ENCODE peak calls at places on chromosomes 11 and 22, in eight cellular contexts. B is NCI-H69; E is dorsolateral prefrontal cortex; M is stimulated activated CD4-positive, alpha-beta T cell treated with anti-CD3 and anti-CD28 coated beads, Interleukin-2, amount 100 ng/mL, for 48 hours; I is sigmoid colon; G is AG04450; D is GM23248; W is A549. K is an unnamed sample.

GRCh38 chr22:41366323-41367014 is 15.3 kb upstream of the TEF start:
- DNase-seq in B (no peak), E (no peak), M (no peak), I (no peak), G (no peak), D (no peak), W (no peak), K (no peak)

GRCh38 chr11:28337701-28338100 is 229.5 kb downstream of the METTL15 start:
- DNase-seq in B (no peak), E (no peak), M (no peak), I (no peak), G (no peak), D (no peak), W (no peak), K (no peak)

GRCh38 chr11:73363147-73363546 is 13.1 kb upstream of the RELT start:
- DNase-seq in B (no peak), E (no peak), M (no peak), I (no peak), G (no peak), D (no peak), W (no peak), K (no peak)

GRCh38 chr11:115083129-115083823 is 404.9 kb downstream of the NXPE2 start:
- DNase-seq in B (peak), E (no peak), M (no peak), I (no peak), G (no peak), D (no peak), W (no peak), K (no peak)

GRCh38 chr11:134535029-134536025 is 123.3 kb upstream of the B3GAT1 start:
- DNase-seq in B (no peak), E (no peak), M (no peak), I (peak), G (no peak), D (no peak), W (no peak), K (no peak)

GRCh38 chr22:46083383-46084350 is 66.7 kb upstream of the PPARA start:
- DNase-seq in B (no peak), E (peak), M (no peak), I (peak), G (no peak), D (peak), W (no peak), K (no peak)

GRCh38 chr11:102134597-102134996 is 24.4 kb downstream of the YAP1 start:
- DNase-seq in B (no peak), E (no peak), M (no peak), I (no peak), G (no peak), D (no peak), W (no peak), K (no peak)

GRCh38 chr22:29302681-29303465 is 3.6 kb upstream of the GAS2L1 start:
- DNase-seq in B (peak), E (no peak), M (no peak), I (no peak), G (no peak), D (no peak), W (no peak), K (no peak)

GRCh38 chr11:7605544-7605943 is 67.8 kb downstream of the CYB5R2 start:
- DNase-seq in B (no peak), E (no peak), M (no peak), I (no peak), G (no peak), D (peak), W (peak), K (no peak)

GRCh38 chr11:114909866-114910265 is 231.5 kb downstream of the NXPE2 start:
- DNase-seq in B (no peak), E (no peak), M (no peak), I (no peak), G (no peak), D (no peak), W (no peak), K (no peak)

GRCh38 chr11:119816660-119817059 is 87.7 kb upstream of the NECTIN1 start:
- DNase-seq in B (no peak), E (no peak), M (no peak), I (no peak), G (no peak), D (no peak), W (no peak), K (no peak)

GRCh38 chr11:76314741-76315090 is 66.2 kb downstream of the THAP12 start:
- DNase-seq in B (no peak), E (no peak), M (no peak), I (no peak), G (no peak), D (peak), W (no peak), K (peak)

GRCh38 chr11:71247551-71248250 is 4.7 kb downstream of the SHANK2 start:
- DNase-seq in B (no peak), E (no peak), M (no peak), I (peak), G (no peak), D (no peak), W (no peak), K (no peak)

GRCh38 chr22:23815781-23816551 is 22.8 kb downstream of the DERL3 start:
- DNase-seq in B (no peak), E (no peak), M (no peak), I (no peak), G (no peak), D (peak), W (no peak), K (no peak)

GRCh38 chr11:111298466-111299110 is at the start of gene POU2AF3:
- DNase-seq in B (no peak), E (no peak), M (no peak), I (peak), G (no peak), D (peak), W (no peak), K (no peak)

GRCh38 chr22:31105282-31105929 is 2.0 kb downstream of the SELENOM start:
- DNase-seq in B (no peak), E (no peak), M (no peak), I (peak), G (no peak), D (peak), W (no peak), K (no peak)

GRCh38 chr11:71488968-71489265 is 35.9 kb downstream of the NADSYN1 start:
- DNase-seq in B (no peak), E (no peak), M (no peak), I (peak), G (no peak), D (no peak), W (no peak), K (no peak)

GRCh38 chr11:122002926-122003325 is 113.1 kb downstream of the BLID start:
- DNase-seq in B (no peak), E (no peak), M (no peak), I (no peak), G (peak), D (no peak), W (no peak), K (no peak)

GRCh38 chr11:94550513-94550912 is 6.8 kb downstream of the FUT4 start:
- DNase-seq in B (no peak), E (no peak), M (no peak), I (no peak), G (no peak), D (no peak), W (no peak), K (no peak)

GRCh38 chr11:120352405-120352804 is 16.2 kb downstream of the ARHGEF12 start:
- DNase-seq in B (no peak), E (no peak), M (no peak), I (no peak), G (no peak), D (no peak), W (no peak), K (no peak)

GRCh38 chr22:37419370-37419915 is 7.8 kb downstream of the ELFN2 start:
- DNase-seq in B (no peak), E (no peak), M (no peak), I (no peak), G (no peak), D (peak), W (no peak), K (no peak)

GRCh38 chr11:73312036-73312435 is 4.0 kb downstream of the ARHGEF17 start:
- DNase-seq in B (no peak), E (no peak), M (no peak), I (peak), G (no peak), D (no peak), W (no peak), K (no peak)

GRCh38 chr11:134037093-134037908 is 31.6 kb upstream of the JAM3 start:
- DNase-seq in B (peak), E (peak), M (peak), I (peak), G (peak), D (peak), W (no peak), K (no peak)

GRCh38 chr22:46084943-46085830 is 65.1 kb upstream of the PPARA start:
- DNase-seq in B (no peak), E (peak), M (no peak), I (peak), G (no peak), D (peak), W (no peak), K (peak)

GRCh38 chr11:69343401-69344321 is 49.7 kb downstream of the MYEOV start:
- DNase-seq in B (no peak), E (no peak), M (no peak), I (no peak), G (no peak), D (no peak), W (no peak), K (no peak)

GRCh38 chr22:24978308-24978707 is 25.8 kb downstream of the KIAA1671 start:
- DNase-seq in B (no peak), E (no peak), M (no peak), I (no peak), G (no peak), D (no peak), W (no peak), K (no peak)

GRCh38 chr11:59266491-59266890 is 53.8 kb upstream of the MPEG1 start:
- DNase-seq in B (no peak), E (no peak), M (no peak), I (no peak), G (no peak), D (no peak), W (no peak), K (no peak)

GRCh38 chr11:65274734-65275682 is 13.2 kb downstream of the POLA2 start:
- DNase-seq in B (peak), E (peak), M (no peak), I (peak), G (peak), D (peak), W (peak), K (peak)

GRCh38 chr11:16166571-16166970 is 189.8 kb downstream of the SOX6 start:
- DNase-seq in B (no peak), E (no peak), M (no peak), I (no peak), G (no peak), D (no peak), W (no peak), K (no peak)

GRCh38 chr11:96103102-96103501 is 179.2 kb upstream of the MTMR2 start:
- DNase-seq in B (no peak), E (no peak), M (no peak), I (no peak), G (no peak), D (peak), W (no peak), K (no peak)

GRCh38 chr11:128496684-128497056 is 90.7 kb downstream of the ETS1 start:
- DNase-seq in B (peak), E (no peak), M (no peak), I (no peak), G (no peak), D (peak), W (peak), K (no peak)

GRCh38 chr22:40076702-40077645 is 82.2 kb downstream of the FAM83F start:
- DNase-seq in B (no peak), E (no peak), M (no peak), I (no peak), G (peak), D (peak), W (no peak), K (no peak)

GRCh38 chr11:16960250-16960649 is 54.0 kb downstream of the PLEKHA7 start:
- DNase-seq in B (no peak), E (no peak), M (no peak), I (no peak), G (no peak), D (no peak), W (no peak), K (no peak)

GRCh38 chr11:86941077-86941870 is 13.9 kb downstream of the FZD4 start:
- DNase-seq in B (no peak), E (no peak), M (no peak), I (no peak), G (no peak), D (peak), W (no peak), K (no peak)

GRCh38 chr11:27913650-27914049 is 194.3 kb downstream of the KIF18A start:
- DNase-seq in B (no peak), E (no peak), M (no peak), I (no peak), G (no peak), D (peak), W (no peak), K (no peak)

GRCh38 chr22:17807571-17808410 is 33.5 kb upstream of the BID start:
- DNase-seq in B (no peak), E (no peak), M (no peak), I (no peak), G (peak), D (no peak), W (no peak), K (no peak)

GRCh38 chr11:123247498-123247799 is 52.4 kb upstream of the CLMP start:
- DNase-seq in B (no peak), E (no peak), M (no peak), I (no peak), G (no peak), D (no peak), W (no peak), K (no peak)

GRCh38 chr11:10674991-10675440 is 18.5 kb downstream of the IRAG1 start:
- DNase-seq in B (no peak), E (peak), M (no peak), I (peak), G (no peak), D (peak), W (no peak), K (no peak)

GRCh38 chr22:45212306-45212709 is 28.4 kb downstream of the KIAA0930 start:
- DNase-seq in B (peak), E (peak), M (no peak), I (peak), G (peak), D (peak), W (peak), K (peak)

GRCh38 chr22:24954856-24955255 is 2.3 kb downstream of the KIAA1671 start:
- DNase-seq in B (no peak), E (no peak), M (no peak), I (no peak), G (no peak), D (no peak), W (no peak), K (no peak)